ENCODE peak calls at places on chromosomes 13 and 19, in ten cellular contexts. J is Peyer's patch, X is stomach, A is lower leg skin, R is erythroblast, V is H54, U is breast epithelium, T is IMR-90, B is tibial nerve, Q is ovary. G is an unnamed sample.

GRCh38 chr19:3096902-3097326 is 2.8 kb downstream of the GNA11 start:
- DNase-seq in V (no peak), J (no peak), Q (no peak), R (no peak), T (no peak), X (no peak), U (no peak), A (no peak), B (no peak), G (peak; percentile 65)

GRCh38 chr19:31678421-31678820 is 329.2 kb upstream of the TSHZ3 start:
- DNase-seq in R (no peak), Q (no peak), X (no peak), J (no peak), T (no peak), V (no peak), U (no peak), B (no peak), A (no peak), G (no peak)

GRCh38 chr19:6721773-6722172 is 1.3 kb upstream of the C3 start:
- DNase-seq in A (no peak), T (no peak), Q (no peak), U (no peak), R (no peak), B (no peak), X (no peak), J (no peak), V (no peak), G (no peak)

GRCh38 chr19:55700813-55701212 is 25.8 kb downstream of the EPN1 start:
- DNase-seq in R (no peak), V (no peak), B (no peak), A (no peak), X (no peak), T (no peak), U (no peak), Q (peak; percentile 5), J (no peak), G (peak; percentile 60)

GRCh38 chr19:7292950-7293794 is 1.0 kb downstream of the INSR start:
- DNase-seq in U (peak; percentile 58), Q (peak; percentile 57), R (peak; percentile 50), A (no peak), V (no peak), J (no peak), T (no peak), X (peak; percentile 41), B (no peak), G (peak; percentile 83)

GRCh38 chr19:29675650-29676186 is 10.5 kb downstream of the PLEKHF1 start:
- DNase-seq in J (no peak), B (no peak), R (no peak), X (no peak), T (no peak), U (no peak), V (no peak), A (no peak), Q (no peak), G (peak; percentile 70)

GRCh38 chr13:23753523-23753922 is 135.7 kb downstream of the MIPEP start:
- DNase-seq in U (no peak), R (no peak), V (no peak), Q (no peak), X (no peak), A (no peak), J (no peak), T (peak; percentile 68), B (no peak), G (no peak)

GRCh38 chr13:74695021-74695800 is 561.0 kb upstream of the KLF12 start:
- DNase-seq in Q (no peak), X (no peak), A (no peak), T (no peak), B (no peak), U (no peak), J (no peak), R (no peak), V (no peak), G (no peak)

GRCh38 chr19:38513762-38514167 is 80.3 kb downstream of the RYR1 start:
- DNase-seq in J (no peak), Q (no peak), B (no peak), V (no peak), R (no peak), T (no peak), U (no peak), X (no peak), A (no peak), G (no peak)

GRCh38 chr13:28822161-28822560 is 2.0 kb downstream of the MTUS2 start:
- DNase-seq in B (no peak), Q (no peak), V (no peak), R (no peak), X (no peak), U (no peak), T (no peak), A (no peak), J (no peak), G (no peak)

DNA sequence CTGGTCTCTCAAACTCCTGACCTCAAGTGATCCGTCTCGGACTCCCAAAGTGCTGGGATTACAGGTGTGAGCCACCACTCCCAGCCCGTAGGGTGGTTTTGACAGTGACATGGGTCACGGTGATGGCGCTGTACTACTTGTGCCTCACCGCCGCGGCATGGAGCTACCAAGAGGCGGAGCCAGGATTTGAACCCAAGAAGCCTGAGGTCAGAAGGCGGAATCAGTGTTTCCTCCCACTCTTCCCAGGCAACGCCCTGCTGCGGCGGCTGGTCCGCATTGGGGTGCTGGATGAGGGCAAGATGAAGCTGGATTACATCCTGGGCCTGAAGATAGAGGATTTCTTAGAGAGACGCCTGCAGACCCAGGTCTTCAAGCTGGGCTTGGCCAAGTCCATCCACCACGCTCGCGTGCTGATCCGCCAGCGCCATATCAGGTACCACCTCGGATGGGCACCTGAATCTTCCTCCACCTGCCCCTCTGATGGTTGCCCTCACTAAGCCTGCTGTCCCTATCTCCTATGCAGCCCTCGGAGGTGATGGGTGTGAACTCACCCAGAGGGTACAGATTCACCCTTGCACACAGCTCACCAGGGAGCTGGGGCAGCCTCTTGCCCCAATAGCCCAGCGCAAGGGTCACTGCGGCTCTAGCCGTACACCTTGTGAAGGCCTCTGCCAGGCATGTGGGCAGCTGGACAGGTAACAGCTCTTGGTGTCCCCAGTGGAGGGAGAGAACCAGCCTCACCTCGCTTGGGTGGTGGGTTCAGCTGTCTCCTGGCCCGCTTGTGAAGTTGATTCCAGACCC is 5.6 kb downstream of the RPS9 start:
- DNase-seq in X (no peak), V (no peak), B (no peak), R (no peak), T (no peak), J (no peak), A (no peak), Q (no peak), U (no peak), G (no peak)
- TF ChIP-seq POLR2A in X (no peak), V (no peak), B (no peak), R (no peak), T (no peak), J (no peak), A (no peak), Q (no peak), U (no peak), G (no peak)

GRCh38 chr13:46171223-46171622 is 10.8 kb downstream of the LCP1 start:
- DNase-seq in T (no peak), A (no peak), U (no peak), V (no peak), B (no peak), R (no peak), X (no peak), Q (no peak), J (no peak), G (no peak)
- TF ChIP-seq POLR2A in T (no peak), A (no peak), U (no peak), V (no peak), B (no peak), R (no peak), X (no peak), Q (no peak), J (no peak), G (no peak)

DNA sequence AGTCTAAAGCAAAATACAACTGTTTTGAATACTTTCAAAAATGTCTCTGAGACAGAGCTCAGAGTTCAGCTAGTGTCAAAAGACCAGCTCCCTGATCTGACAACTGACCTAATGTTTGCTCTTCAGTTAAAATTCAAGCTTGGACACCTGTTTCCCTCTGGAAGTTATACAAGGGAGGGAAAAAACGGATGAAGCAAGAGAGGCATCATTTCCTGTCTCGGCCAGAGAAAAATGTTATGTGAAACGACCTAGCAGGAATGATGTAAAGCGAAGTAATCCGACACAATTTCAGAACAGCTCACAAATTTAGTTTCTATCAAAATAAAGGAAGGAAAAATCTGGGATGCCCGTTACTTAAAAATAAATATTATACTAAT is 59.4 kb downstream of the ZAR1L start:
- DNase-seq in A (no peak), U (no peak), Q (no peak), R (no peak), J (no peak), T (peak; percentile 76), B (no peak), X (no peak), V (no peak), G (no peak)
- TF ChIP-seq POLR2A in A (no peak), U (no peak), Q (no peak), R (no peak), J (no peak), T (no peak), B (no peak), X (no peak), V (no peak), G (no peak)

GRCh38 chr19:48248081-48248833 is 7.5 kb downstream of the CARD8 start:
- DNase-seq in T (no peak), A (no peak), X (no peak), U (no peak), R (no peak), J (no peak), B (no peak), V (no peak), Q (no peak), G (no peak)

GRCh38 chr19:48250290-48251025 is 5.3 kb downstream of the CARD8 start:
- DNase-seq in T (no peak), X (no peak), U (no peak), B (no peak), R (no peak), V (no peak), Q (no peak), J (no peak), A (no peak), G (no peak)

GRCh38 chr19:48247212-48247611 is 8.5 kb downstream of the CARD8 start:
- DNase-seq in T (no peak), A (no peak), B (no peak), Q (no peak), R (no peak), J (no peak), V (no peak), X (no peak), U (no peak), G (no peak)

GRCh38 chr19:48252625-48253024 is 3.1 kb downstream of the CARD8 start:
- DNase-seq in Q (no peak), J (no peak), A (no peak), T (no peak), R (peak; percentile 22), B (no peak), U (no peak), X (no peak), V (no peak), G (no peak)

DNA sequence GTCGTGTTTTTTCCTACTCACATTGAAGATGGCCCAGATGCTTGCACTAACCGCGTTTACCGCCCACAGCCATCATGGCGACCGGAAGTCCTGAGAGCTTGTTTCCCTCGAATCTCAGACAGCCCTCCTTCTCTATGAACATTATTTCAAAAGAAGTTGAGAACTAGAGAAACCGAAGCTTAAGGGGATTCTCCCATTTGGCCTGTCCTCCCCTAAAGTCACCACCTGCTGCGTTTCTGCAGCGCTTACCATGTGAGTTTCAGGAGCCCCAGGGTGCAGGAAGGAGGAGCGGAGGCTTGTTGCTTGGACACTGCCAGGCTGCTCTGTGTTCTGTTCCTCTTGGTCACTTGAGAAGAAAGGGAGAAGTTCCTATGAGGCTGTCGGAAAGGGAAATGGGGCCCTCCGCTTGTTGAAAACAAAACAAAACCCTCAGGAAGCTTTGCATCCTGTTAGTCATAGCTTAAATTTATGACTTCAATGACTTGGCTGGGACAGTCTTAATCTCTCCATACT is 6.2 kb downstream of the CARD8 start:
- DNase-seq in Q (no peak), U (no peak), V (no peak), T (no peak), J (peak; percentile 80), B (peak; percentile 40), R (peak; percentile 76), A (peak; percentile 33), X (peak; percentile 41), G (peak; percentile 91)
- TF ChIP-seq POLR2A in Q (no peak), U (no peak), V (no peak), T (no peak), J (peak; percentile 45), B (peak; percentile 36), R (peak; percentile 52), A (no peak), X (no peak), G (peak; percentile 51)